ENCODE peak calls at places on chromosome 11, in nine cellular contexts. W is activated CD4-positive, alpha-beta T cell treated with anti-CD3 and anti-CD28 coated beads, Interleukin-2, amount 10 ng/mL, durations not matched to agents 7 days and 5 days; F is fibroblast of pulmonary artery; J is left ventricle myocardium superior; S is NCI-H1105; R is choroid plexus epithelial cell; A is ACHN; E is activated T-cell treated with anti-CD3 and anti-CD28 coated beads, Interleukin-2, amount 50 U/mL, for 72 hours; V is kidney. Y is an unnamed sample.

GRCh38 chr11:27468209-27468608 is 4.4 kb downstream of the LGR4 start:
- DNase-seq in W (no peak), F (peak; percentile 93), J (no peak), S (no peak), R (peak; percentile 84), A (peak; percentile 72), E (no peak), V (no peak), Y (no peak)

GRCh38 chr11:94876645-94877445 is 96.5 kb downstream of the CWC15 start:
- DNase-seq in W (peak; percentile 49), F (peak; percentile 97), J (peak; percentile 80), S (no peak), R (peak; percentile 99), A (peak; percentile 89), E (peak; percentile 77), V (peak; percentile 92), Y (peak; percentile 86)

GRCh38 chr11:47652070-47652469 is 9.7 kb upstream of the MTCH2 start:
- DNase-seq in W (no peak), F (no peak), J (no peak), S (no peak), R (no peak), A (no peak), E (no peak), V (no peak), Y (no peak)

GRCh38 chr11:44407211-44407996 is 97.5 kb upstream of the ALX4 start:
- DNase-seq in W (no peak), F (no peak), J (peak; percentile 44), S (no peak), R (no peak), A (no peak), E (no peak), V (no peak), Y (no peak)

GRCh38 chr11:134785059-134785458 is 373.0 kb upstream of the B3GAT1 start:
- DNase-seq in W (no peak), F (no peak), J (no peak), S (no peak), R (no peak), A (no peak), E (no peak), V (no peak), Y (no peak)

GRCh38 chr11:125948278-125949051 is 2.6 kb downstream of the VSIG10L2 start:
- DNase-seq in W (no peak), F (no peak), J (no peak), S (no peak), R (no peak), A (no peak), E (no peak), V (no peak), Y (no peak)

GRCh38 chr11:12682288-12682687 is 8.1 kb downstream of the TEAD1 start:
- DNase-seq in W (no peak), F (no peak), J (no peak), S (no peak), R (no peak), A (no peak), E (no peak), V (no peak), Y (no peak)

GRCh38 chr11:111435046-111435698 is 56.1 kb upstream of the POU2AF1 start:
- DNase-seq in W (no peak), F (no peak), J (no peak), S (peak; percentile 34), R (no peak), A (no peak), E (no peak), V (no peak), Y (no peak)

GRCh38 chr11:2767751-2768150 is 68.0 kb upstream of the KCNQ1OT1 start:
- DNase-seq in W (peak; percentile 3), F (no peak), J (no peak), S (no peak), R (no peak), A (no peak), E (no peak), V (peak; percentile 34), Y (no peak)

GRCh38 chr11:44582641-44583352 is 17.3 kb downstream of the CD82 start:
- DNase-seq in W (no peak), F (no peak), J (no peak), S (no peak), R (no peak), A (no peak), E (no peak), V (no peak), Y (no peak)

GRCh38 chr11:93623179-93623578 is 38.3 kb upstream of the CEP295 start:
- DNase-seq in W (no peak), F (no peak), J (no peak), S (no peak), R (peak; percentile 65), A (no peak), E (no peak), V (no peak), Y (no peak)

GRCh38 chr11:119863811-119864601 is 135.0 kb upstream of the NECTIN1 start:
- DNase-seq in W (no peak), F (no peak), J (no peak), S (peak; percentile 79), R (no peak), A (no peak), E (no peak), V (no peak), Y (no peak)

GRCh38 chr11:35968386-35969088 is 24.7 kb downstream of the LDLRAD3 start:
- DNase-seq in W (no peak), F (no peak), J (no peak), S (no peak), R (peak; percentile 40), A (no peak), E (no peak), V (no peak), Y (no peak)

GRCh38 chr11:116510166-116510565 is 262.6 kb downstream of the BUD13 start:
- DNase-seq in W (peak; percentile 2), F (no peak), J (no peak), S (no peak), R (no peak), A (no peak), E (no peak), V (no peak), Y (no peak)

GRCh38 chr11:121358775-121359174 is 66.2 kb downstream of the SC5D start:
- DNase-seq in W (no peak), F (no peak), J (no peak), S (no peak), R (no peak), A (no peak), E (no peak), V (no peak), Y (no peak)

GRCh38 chr11:533049-533585 is 2.3 kb downstream of the HRAS start:
- DNase-seq in W (no peak), F (no peak), J (peak; percentile 36), S (no peak), R (no peak), A (no peak), E (no peak), V (peak; percentile 79), Y (peak; percentile 76)